ENCODE peak calls at places on chromosomes 3 and 15, in eight cellular contexts. S is pancreas, I is uterus, X is lung, Y is right atrium auricular region, C is lower lobe of right lung, G is sigmoid colon, A is esophagus squamous epithelium. L is an unnamed sample.

GRCh38 chr3:65170357-65171090 is 482.7 kb upstream of the ADAMTS9 start:
- DNase-seq in S (peak; percentile 60), I (peak; percentile 87), X (peak; percentile 68), Y (peak; percentile 94), C (peak; percentile 54), G (peak; percentile 98), A (no peak), L (peak; percentile 77)

GRCh38 chr15:62964251-62964650 is 78.3 kb upstream of the TPM1 start:
- DNase-seq in S (no peak), I (no peak), X (no peak), Y (no peak), C (no peak), G (no peak), A (no peak), L (no peak)

GRCh38 chr3:69324362-69325025 is 61.4 kb downstream of the FRMD4B start:
- DNase-seq in S (no peak), I (no peak), X (no peak), Y (no peak), C (no peak), G (no peak), A (no peak), L (peak; percentile 65)

GRCh38 chr15:47331796-47332480 is 385.4 kb upstream of the SEMA6D start:
- DNase-seq in S (no peak), I (no peak), X (no peak), Y (no peak), C (peak; percentile 48), G (no peak), A (no peak), L (no peak)

GRCh38 chr3:122794779-122795673 is at the start of gene SLC49A4:
- DNase-seq in S (peak; percentile 90), I (peak; percentile 54), X (peak; percentile 73), Y (peak; percentile 69), C (peak; percentile 85), G (peak; percentile 80), A (no peak), L (peak; percentile 86)

GRCh38 chr15:75669191-75669878 is 21.6 kb downstream of the SNX33 start:
- DNase-seq in S (peak; percentile 70), I (no peak), X (no peak), Y (no peak), C (no peak), G (no peak), A (no peak), L (no peak)

GRCh38 chr15:85494035-85494793 is 113.8 kb downstream of the AKAP13 start:
- DNase-seq in S (no peak), I (no peak), X (no peak), Y (no peak), C (no peak), G (no peak), A (no peak), L (peak; percentile 21)

GRCh38 chr15:63504979-63505841 is 817 bp downstream of the USP3 start:
- DNase-seq in S (peak; percentile 82), I (peak; percentile 58), X (peak; percentile 60), Y (no peak), C (peak; percentile 83), G (peak; percentile 82), A (no peak), L (peak; percentile 64)

GRCh38 chr15:66876423-66876730 is 174.3 kb downstream of the SMAD6 start:
- DNase-seq in S (no peak), I (no peak), X (peak; percentile 27), Y (no peak), C (no peak), G (no peak), A (no peak), L (no peak)

GRCh38 chr3:52245322-52246263 is at the start of gene PPM1M:
- DNase-seq in S (peak; percentile 80), I (peak; percentile 55), X (peak; percentile 65), Y (no peak), C (peak; percentile 73), G (peak; percentile 80), A (no peak), L (peak; percentile 35)

GRCh38 chr3:87446849-87447387 is 170.5 kb upstream of the POU1F1 start:
- DNase-seq in S (no peak), I (no peak), X (no peak), Y (no peak), C (no peak), G (no peak), A (no peak), L (no peak)

GRCh38 chr15:47824185-47824584 is 106.9 kb downstream of the SEMA6D start:
- DNase-seq in S (no peak), I (no peak), X (no peak), Y (no peak), C (no peak), G (no peak), A (no peak), L (peak; percentile 27)

GRCh38 chr3:87069963-87070362 is 79.0 kb upstream of the VGLL3 start:
- DNase-seq in S (no peak), I (no peak), X (no peak), Y (no peak), C (no peak), G (no peak), A (no peak), L (no peak)

GRCh38 chr15:68616397-68616796 is 37.6 kb downstream of the CORO2B start:
- DNase-seq in S (no peak), I (no peak), X (no peak), Y (no peak), C (no peak), G (no peak), A (no peak), L (peak; percentile 67)

GRCh38 chr3:177374323-177374722 is 177.0 kb upstream of the TBL1XR1 start:
- DNase-seq in S (no peak), I (no peak), X (no peak), Y (no peak), C (no peak), G (no peak), A (no peak), L (no peak)

GRCh38 chr15:64249406-64249805 is 86.6 kb upstream of the PPIB start:
- DNase-seq in S (no peak), I (no peak), X (no peak), Y (no peak), C (no peak), G (no peak), A (no peak), L (no peak)

GRCh38 chr3:46335546-46335945 is 18.4 kb upstream of the CCR2 start:
- DNase-seq in S (no peak), I (no peak), X (no peak), Y (no peak), C (no peak), G (no peak), A (no peak), L (no peak)

GRCh38 chr3:46337911-46338310 is 16.0 kb upstream of the CCR2 start:
- DNase-seq in S (no peak), I (no peak), X (no peak), Y (no peak), C (no peak), G (no peak), A (no peak), L (no peak)

GRCh38 chr3:46338840-46339239 is 15.1 kb upstream of the CCR2 start:
- DNase-seq in S (no peak), I (no peak), X (no peak), Y (no peak), C (no peak), G (no peak), A (no peak), L (no peak)

GRCh38 chr3:46334911-46335478 is 18.9 kb upstream of the CCR2 start:
- DNase-seq in S (no peak), I (no peak), X (no peak), Y (no peak), C (no peak), G (no peak), A (no peak), L (no peak)
- H3K27me3 ChIP-seq in S (no peaks in the 10 kb centered on the region), I (no peaks in the 10 kb centered on the region), X (no peaks in the 10 kb centered on the region), Y (no peaks in the 10 kb centered on the region), C (no peaks in the 10 kb centered on the region), G (no peaks in the 10 kb centered on the region), A (no peaks in the 10 kb centered on the region), L (no peaks in the 10 kb centered on the region)

GRCh38 chr3:147943265-147943945 is 534.2 kb downstream of the ZIC1 start:
- DNase-seq in S (no peak), I (no peak), X (no peak), Y (no peak), C (no peak), G (no peak), A (no peak), L (no peak)
- H3K4me3 ChIP-seq in S (no peak overlapping the region), I (no peak overlapping the region), X (no peak overlapping the region), Y (no peak overlapping the region), C (no peak overlapping the region), G (no peak overlapping the region), A (no peak overlapping the region), L (no peak overlapping the region)

GRCh38 chr15:79089331-79089889 is 1.2 kb downstream of the RASGRF1 start:
- DNase-seq in S (no peak), I (no peak), X (no peak), Y (peak; percentile 16), C (no peak), G (no peak), A (no peak), L (no peak)

GRCh38 chr15:79088426-79089205 is 2.0 kb downstream of the RASGRF1 start:
- DNase-seq in S (no peak), I (no peak), X (no peak), Y (peak; percentile 9), C (no peak), G (no peak), A (no peak), L (no peak)

GRCh38 chr15:79091204-79091867 is 756 bp upstream of the RASGRF1 start:
- DNase-seq in S (no peak), I (no peak), X (no peak), Y (no peak), C (no peak), G (no peak), A (no peak), L (peak; percentile 61)

GRCh38 chr15:79090487-79091203 is at the start of gene RASGRF1:
- DNase-seq in S (no peak), I (no peak), X (no peak), Y (peak; percentile 11), C (no peak), G (no peak), A (no peak), L (peak; percentile 38)

GRCh38 chr15:79089890-79090486 is 592 bp downstream of the RASGRF1 start:
- DNase-seq in S (no peak), I (no peak), X (no peak), Y (peak; percentile 21), C (no peak), G (no peak), A (no peak), L (no peak)
- H3K27me3 ChIP-seq in S (peaks cover 16% of the 10 kb centered on the region), I (peaks cover 16% of the 10 kb centered on the region), X (peaks cover 25% of the 10 kb centered on the region), Y (peaks cover 12% of the 10 kb centered on the region), C (peaks cover 72% of the 10 kb centered on the region), G (peaks cover 61% of the 10 kb centered on the region), A (peaks cover 23% of the 10 kb centered on the region), L (peaks cover 83% of the 10 kb centered on the region)

GRCh38 chr3:101829878-101830277 is 19.4 kb upstream of the NFKBIZ start:
- DNase-seq in S (no peak), I (no peak), X (no peak), Y (no peak), C (no peak), G (no peak), A (no peak), L (no peak)

GRCh38 chr3:101825904-101826445 is 23.3 kb upstream of the NFKBIZ start:
- DNase-seq in S (no peak), I (no peak), X (no peak), Y (no peak), C (no peak), G (no peak), A (no peak), L (no peak)

GRCh38 chr3:101827211-101828174 is 21.8 kb upstream of the NFKBIZ start:
- DNase-seq in S (peak; percentile 77), I (peak; percentile 86), X (peak; percentile 80), Y (peak; percentile 83), C (peak; percentile 85), G (peak; percentile 90), A (peak; percentile 36), L (peak; percentile 53)

GRCh38 chr3:101829066-101829830 is 20.1 kb upstream of the NFKBIZ start:
- DNase-seq in S (no peak), I (peak; percentile 84), X (peak; percentile 42), Y (peak; percentile 88), C (no peak), G (peak; percentile 92), A (no peak), L (no peak)

GRCh38 chr3:101828289-101828688 is 21.0 kb upstream of the NFKBIZ start:
- DNase-seq in S (no peak), I (no peak), X (no peak), Y (no peak), C (no peak), G (no peak), A (no peak), L (no peak)
- H3K4me3 ChIP-seq in S (peak overlapping the region; percentile 45), I (peak overlapping the region; percentile 44), X (no peak overlapping the region), Y (peak overlapping the region; percentile 62), C (peak overlapping the region; percentile 60), G (peak overlapping the region; percentile 44), A (peak overlapping the region; percentile 72), L (peak overlapping the region; percentile 64)